ENCODE peak calls at places on chromosomes 4 and X, in four cellular contexts. Q is prostate gland; Y is heart left ventricle; C is stimulated activated naive CD4-positive, alpha-beta T cell. U is an unnamed sample.

GRCh38 chr4:24279492-24279891 is 304.9 kb downstream of the DHX15 start:
- DNase-seq in Q (no peak), Y (no peak), C (no peak), U (no peak)

GRCh38 chr4:88736264-88736663 is 38.6 kb upstream of the NAP1L5 start:
- DNase-seq in Q (no peak), Y (no peak), C (no peak), U (no peak)

GRCh38 chr4:187478292-187479205 is 517.0 kb upstream of the ZFP42 start:
- DNase-seq in Q (no peak), Y (no peak), C (no peak), U (no peak)

GRCh38 chr4:113645771-113646455 is 115.6 kb downstream of the CAMK2D start:
- DNase-seq in Q (peak), Y (no peak), C (no peak), U (peak)

GRCh38 chrX:108036298-108036973 is 8.4 kb upstream of the VSIG1 start:
- DNase-seq in Q (no peak), Y (no peak), C (no peak), U (peak)

GRCh38 chr4:121784975-121785374 is 16.1 kb upstream of the EXOSC9 start:
- DNase-seq in Q (no peak), Y (no peak), C (no peak), U (no peak)

GRCh38 chrX:94057385-94057784 is 383.4 kb downstream of the FAM133A start:
- DNase-seq in Q (no peak), Y (no peak), C (no peak), U (no peak)

GRCh38 chr4:25813705-25814104 is 49.1 kb downstream of the SEL1L3 start:
- DNase-seq in Q (no peak), Y (no peak), C (no peak), U (no peak)

GRCh38 chr4:114226968-114227760 is 247.7 kb upstream of the ARSJ start:
- DNase-seq in Q (no peak), Y (no peak), C (no peak), U (no peak)

GRCh38 chr4:3862640-3863420 is 96.6 kb downstream of the ADRA2C start:
- DNase-seq in Q (no peak), Y (peak), C (no peak), U (no peak)

GRCh38 chrX:70026851-70027200 is 22.9 kb downstream of the AWAT2 start:
- DNase-seq in Q (no peak), Y (no peak), C (no peak), U (no peak)

GRCh38 chr4:25863906-25864418 is 1.2 kb upstream of the SEL1L3 start:
- DNase-seq in Q (no peak), Y (no peak), C (no peak), U (no peak)

GRCh38 chr4:96389752-96390151 is 549.9 kb downstream of the PDHA2 start:
- DNase-seq in Q (no peak), Y (no peak), C (no peak), U (no peak)

GRCh38 chr4:146975535-146975934 is 29.9 kb upstream of the TTC29 start:
- DNase-seq in Q (no peak), Y (no peak), C (no peak), U (peak)

GRCh38 chr4:190020790-190021717 is 6.0 kb downstream of the FRG2 start:
- DNase-seq in Q (peak), Y (no peak), C (no peak), U (peak)

GRCh38 chr4:156496797-156497196 is 474.8 kb downstream of the PDGFC start:
- DNase-seq in Q (no peak), Y (no peak), C (no peak), U (no peak)

GRCh38 chr4:79209822-79210635 is 115.8 kb downstream of the NAA11 start:
- DNase-seq in Q (no peak), Y (no peak), C (no peak), U (no peak)

GRCh38 chr4:100208964-100209363 is 18.7 kb upstream of the DDIT4L start:
- DNase-seq in Q (no peak), Y (no peak), C (no peak), U (no peak)

GRCh38 chrX:132092439-132093065 is 35.3 kb downstream of the FRMD7 start:
- DNase-seq in Q (peak), Y (peak), C (peak), U (peak)

GRCh38 chrX:13899607-13900006 is 82.7 kb upstream of the GPM6B start:
- DNase-seq in Q (peak), Y (no peak), C (no peak), U (peak)

GRCh38 chr4:143095447-143095846 is 89.3 kb upstream of the USP38 start:
- DNase-seq in Q (no peak), Y (no peak), C (no peak), U (no peak)

GRCh38 chrX:136086521-136086920 is 60.8 kb upstream of the FHL1 start:
- DNase-seq in Q (no peak), Y (no peak), C (no peak), U (no peak)

GRCh38 chr4:142334931-142335330 is 511.2 kb downstream of the INPP4B start:
- DNase-seq in Q (no peak), Y (no peak), C (no peak), U (no peak)

GRCh38 chr4:109721033-109721432 is 8.8 kb downstream of the PLA2G12A start:
- DNase-seq in Q (no peak), Y (no peak), C (no peak), U (no peak)

GRCh38 chr4:158906073-158906472 is 137.2 kb downstream of the FNIP2 start:
- DNase-seq in Q (no peak), Y (no peak), C (peak), U (no peak)

GRCh38 chrX:155968106-155968714 is 29.3 kb upstream of the IL9R start:
- DNase-seq in Q (no peak), Y (no peak), C (no peak), U (no peak)

GRCh38 chr4:140185725-140186124 is 31.7 kb upstream of the MAML3 start:
- DNase-seq in Q (no peak), Y (no peak), C (no peak), U (no peak)

GRCh38 chr4:40194602-40195161 is 2.1 kb upstream of the RHOH start:
- DNase-seq in Q (no peak), Y (no peak), C (peak), U (no peak)

U was measured in LNCaP clone FGC.